ENCODE peak calls at places on chromosomes 11 and 22, in seven cellular contexts. T, Y, R, F, M, W and Z are unnamed samples.

GRCh38 chr11:40338739-40339138 is 1120.7 kb downstream of the LRRC4C start:
- DNase-seq in T (peak; percentile 8), Y (no peak), R (no peak), F (no peak), M (no peak), W (no peak), Z (peak; percentile 2)

GRCh38 chr11:119248750-119249670 is 42.9 kb downstream of the CBL start:
- DNase-seq in T (no peak), Y (no peak), R (no peak), F (no peak), M (no peak), W (no peak), Z (no peak)

GRCh38 chr22:36323182-36323854 is 64.4 kb downstream of the MYH9 start:
- DNase-seq in T (no peak), Y (no peak), R (no peak), F (no peak), M (no peak), W (no peak), Z (no peak)

GRCh38 chr22:40396882-40397281 is 26.5 kb downstream of the SGSM3 start:
- DNase-seq in T (no peak), Y (peak; percentile 75), R (no peak), F (no peak), M (no peak), W (no peak), Z (peak; percentile 79)

GRCh38 chr11:125271436-125272064 is 107.0 kb downstream of the PKNOX2 start:
- DNase-seq in T (no peak), Y (no peak), R (no peak), F (no peak), M (no peak), W (no peak), Z (no peak)

GRCh38 chr11:115606223-115607220 is 102.3 kb upstream of the CADM1 start:
- DNase-seq in T (no peak), Y (peak; percentile 69), R (no peak), F (no peak), M (no peak), W (no peak), Z (no peak)

GRCh38 chr11:102318469-102318868 is 1.2 kb downstream of the BIRC3 start:
- DNase-seq in T (peak; percentile 79), Y (no peak), R (no peak), F (no peak), M (no peak), W (no peak), Z (no peak)

GRCh38 chr11:105073486-105074200 is 28.5 kb upstream of the CARD16 start:
- DNase-seq in T (no peak), Y (no peak), R (no peak), F (no peak), M (no peak), W (no peak), Z (no peak)

GRCh38 chr11:85772700-85773099 is 38.2 kb downstream of the SYTL2 start:
- DNase-seq in T (no peak), Y (no peak), R (no peak), F (no peak), M (no peak), W (no peak), Z (peak; percentile 32)

DNA sequence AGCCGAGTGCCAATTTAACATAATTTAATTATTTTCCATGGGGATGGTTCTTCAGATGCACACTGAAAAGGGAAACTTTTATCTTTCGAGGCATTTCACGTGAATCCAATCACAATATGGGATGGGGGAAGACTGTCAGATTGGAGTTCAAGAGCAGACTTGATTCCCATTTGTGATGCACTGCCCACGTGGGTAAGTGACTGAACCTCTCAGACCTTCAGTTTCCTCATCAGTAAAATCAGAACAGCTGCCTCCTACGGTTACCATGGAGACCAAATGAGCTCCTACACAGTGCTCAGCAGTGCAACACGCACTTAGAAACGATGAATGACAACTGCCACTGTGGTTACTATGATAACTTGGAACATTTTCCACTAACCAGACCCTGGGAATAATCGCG is 21.7 kb downstream of the KIAA0930 start:
- DNase-seq in T (no peak), Y (peak; percentile 63), R (no peak), F (no peak), M (peak; percentile 20), W (no peak), Z (no peak)
- H3K4me2 ChIP-seq in T (no peak overlapping the region), Y (no peak overlapping the region), R (no peak overlapping the region), F (no peak overlapping the region), M (no peak overlapping the region), W (no peak overlapping the region), Z (peak overlapping the region; percentile 12)

GRCh38 chr11:48077251-48077650 is 96.9 kb downstream of the PTPRJ start:
- DNase-seq in T (no peak), Y (no peak), R (no peak), F (no peak), M (no peak), W (no peak), Z (no peak)

GRCh38 chr11:48079602-48080001 is 99.2 kb downstream of the PTPRJ start:
- DNase-seq in T (no peak), Y (no peak), R (no peak), F (no peak), M (no peak), W (no peak), Z (no peak)

GRCh38 chr11:48080301-48080861 is 100.0 kb downstream of the PTPRJ start:
- DNase-seq in T (no peak), Y (no peak), R (no peak), F (no peak), M (no peak), W (no peak), Z (no peak)

GRCh38 chr11:48081151-48082010 is 101.0 kb downstream of the PTPRJ start:
- DNase-seq in T (no peak), Y (no peak), R (no peak), F (no peak), M (no peak), W (no peak), Z (no peak)

GRCh38 chr11:48078661-48079060 is 98.3 kb downstream of the PTPRJ start:
- DNase-seq in T (no peak), Y (no peak), R (no peak), F (no peak), M (no peak), W (no peak), Z (no peak)
- TF ChIP-seq REST in T (no peak), Y (no peak), R (no peak), F (no peak), M (no peak), W (no peak), Z (no peak)

GRCh38 chr22:23818541-23818940 is 20.3 kb downstream of the DERL3 start:
- DNase-seq in T (no peak), Y (no peak), R (no peak), F (no peak), M (no peak), W (no peak), Z (no peak)

GRCh38 chr22:23816552-23816976 is 22.2 kb downstream of the DERL3 start:
- DNase-seq in T (no peak), Y (peak; percentile 30), R (no peak), F (no peak), M (no peak), W (no peak), Z (no peak)

GRCh38 chr22:23815781-23816551 is 22.8 kb downstream of the DERL3 start:
- DNase-seq in T (no peak), Y (peak; percentile 5), R (no peak), F (no peak), M (no peak), W (no peak), Z (no peak)

GRCh38 chr22:23820748-23821211 is 18.0 kb downstream of the DERL3 start:
- DNase-seq in T (no peak), Y (peak; percentile 12), R (no peak), F (no peak), M (no peak), W (no peak), Z (no peak)

DNA sequence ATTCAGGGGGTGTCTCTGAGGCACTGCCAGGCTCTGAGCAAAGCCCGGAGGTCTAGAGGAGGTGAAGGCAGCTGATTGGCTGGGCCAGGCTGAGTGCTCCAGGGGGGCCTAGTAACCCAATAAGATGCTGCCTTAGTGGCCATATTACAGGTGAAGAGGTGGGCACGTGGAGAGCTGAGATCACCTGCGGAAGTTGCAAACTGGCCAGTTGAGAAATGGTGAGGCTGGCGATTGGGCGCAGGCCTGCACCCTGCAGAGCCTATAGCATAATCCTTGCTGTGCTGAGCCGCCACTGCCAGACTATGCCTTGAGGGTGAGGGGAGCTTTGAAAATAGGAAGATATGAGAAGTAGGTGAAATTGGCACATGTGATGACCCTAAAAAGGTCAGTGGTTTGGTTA is 21.7 kb downstream of the DERL3 start:
- DNase-seq in T (no peak), Y (no peak), R (no peak), F (no peak), M (no peak), W (no peak), Z (no peak)
- H3K4me1 ChIP-seq in T (no peaks in the 10 kb centered on the region), Y (no peaks in the 10 kb centered on the region), R (no peaks in the 10 kb centered on the region), F (no peaks in the 10 kb centered on the region), M (no peaks in the 10 kb centered on the region), W (no peaks in the 10 kb centered on the region), Z (no peaks in the 10 kb centered on the region)

DNA sequence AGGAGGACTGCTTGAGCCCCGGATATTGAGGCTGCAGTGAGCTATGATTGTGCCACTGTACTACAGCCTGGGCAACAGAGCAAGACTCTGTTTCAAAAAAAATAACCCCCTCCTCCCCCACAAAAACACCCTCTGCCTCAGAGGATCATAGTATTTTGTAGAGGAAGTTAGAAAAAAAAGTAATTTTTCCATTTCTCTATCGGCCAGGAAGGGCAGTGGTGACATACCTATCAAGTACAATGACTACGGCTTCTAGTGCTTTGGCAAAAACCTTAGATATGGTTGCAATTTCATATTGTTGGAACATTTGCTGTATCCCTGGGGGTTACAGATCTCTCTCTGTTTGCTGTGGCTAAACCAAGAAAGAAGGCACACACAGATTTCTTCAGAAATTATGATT is 28.9 kb downstream of the C2CD3 start:
- DNase-seq in T (no peak), Y (no peak), R (no peak), F (no peak), M (no peak), W (no peak), Z (no peak)
- H3K4me2 ChIP-seq in T (peak overlapping the region; percentile 33), Y (no peak overlapping the region), R (peak overlapping the region; percentile 17), F (no peak overlapping the region), M (no peak overlapping the region), W (no peak overlapping the region), Z (no peak overlapping the region)

GRCh38 chr22:43295660-43296059 is 47.5 kb downstream of the SCUBE1 start:
- DNase-seq in T (no peak), Y (no peak), R (no peak), F (no peak), M (no peak), W (no peak), Z (no peak)
- TF ChIP-seq REST in T (no peak), Y (no peak), R (no peak), F (no peak), M (no peak), W (no peak), Z (no peak)

DNA sequence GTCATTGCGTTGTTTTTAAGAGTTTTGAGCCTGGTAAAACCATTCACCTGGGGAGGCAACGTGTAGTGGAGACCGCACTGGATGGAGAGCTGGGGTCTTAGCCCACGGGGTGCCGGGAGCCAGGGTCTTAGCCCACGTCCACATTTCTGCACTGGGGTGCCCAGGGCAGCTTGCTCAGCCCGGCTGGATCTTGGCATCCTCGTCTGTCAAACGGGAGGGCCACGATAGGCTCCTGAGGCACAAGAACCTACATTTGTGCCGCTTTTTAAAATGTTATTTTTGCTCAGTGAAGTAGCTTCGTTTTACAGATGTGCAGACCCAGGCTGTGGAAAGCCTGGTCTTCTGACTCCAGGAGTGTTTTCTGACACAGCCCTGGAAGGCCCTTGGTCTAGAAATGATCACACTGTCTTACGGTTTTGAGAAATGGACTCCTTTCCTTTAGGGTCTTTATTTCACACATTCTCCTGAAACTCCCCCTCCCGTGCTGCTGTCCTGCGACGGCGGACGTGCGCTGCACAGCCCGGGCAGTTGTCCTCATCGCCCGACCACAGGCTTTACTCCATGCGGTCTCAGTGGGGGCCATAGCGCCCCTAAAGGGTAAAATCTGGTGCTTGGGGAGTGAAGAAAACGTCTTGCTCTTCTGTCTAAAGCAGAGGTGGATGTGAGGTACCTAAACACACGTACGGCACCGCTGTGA is 22.2 kb downstream of the MPPED1 start:
- DNase-seq in T (no peak), Y (no peak), R (no peak), F (no peak), M (no peak), W (no peak), Z (no peak)
- H3K4me1 ChIP-seq in T (no peaks in the 10 kb centered on the region), Y (no peaks in the 10 kb centered on the region), R (no peaks in the 10 kb centered on the region), F (peaks cover 11% of the 10 kb centered on the region), M (no peaks in the 10 kb centered on the region), W (no peaks in the 10 kb centered on the region), Z (no peaks in the 10 kb centered on the region)